ENCODE peak calls at places on chromosomes 2 and 18, in ten cellular contexts. P is cardiac septum, F is BJ, H is Daoy, K is left ventricle myocardium inferior, Y is AG08395, L is occipital lobe, A is MM.1S, O is amygdala, M is HS-27A. Z is an unnamed sample.

GRCh38 chr2:45793998-45794720 is 142.7 kb downstream of the PRKCE start:
- DNase-seq in P (no peak), F (no peak), H (no peak), K (no peak), Y (peak), L (no peak), A (no peak), O (no peak), M (no peak), Z (no peak)

GRCh38 chr2:2328847-2329246 is 2.2 kb downstream of the MYT1L start:
- DNase-seq in P (no peak), F (no peak), H (peak), K (no peak), Y (no peak), L (no peak), A (no peak), O (no peak), M (no peak), Z (no peak)

GRCh38 chr2:221502270-221502973 is 69.7 kb downstream of the EPHA4 start:
- DNase-seq in P (no peak), F (no peak), H (peak), K (no peak), Y (peak), L (no peak), A (no peak), O (no peak), M (no peak), Z (no peak)

GRCh38 chr2:240468300-240469238 is 33.1 kb downstream of the GPC1 start:
- DNase-seq in P (peak), F (no peak), H (peak), K (no peak), Y (no peak), L (no peak), A (no peak), O (no peak), M (no peak), Z (no peak)

GRCh38 chr2:215356948-215357461 is 45.1 kb downstream of the ATIC start:
- DNase-seq in P (no peak), F (no peak), H (no peak), K (no peak), Y (peak), L (no peak), A (no peak), O (no peak), M (no peak), Z (peak)

GRCh38 chr2:61775956-61776570 is 77.8 kb downstream of the FAM161A start:
- DNase-seq in P (no peak), F (no peak), H (no peak), K (no peak), Y (no peak), L (no peak), A (peak), O (no peak), M (no peak), Z (no peak)

GRCh38 chr18:72727776-72728175 is 140.0 kb downstream of the NETO1 start:
- DNase-seq in P (no peak), F (no peak), H (peak), K (no peak), Y (no peak), L (no peak), A (no peak), O (no peak), M (no peak), Z (no peak)

GRCh38 chr2:191582355-191582754 is 95.6 kb upstream of the NABP1 start:
- DNase-seq in P (no peak), F (peak), H (peak), K (no peak), Y (peak), L (no peak), A (no peak), O (no peak), M (no peak), Z (no peak)

GRCh38 chr2:121303531-121304263 is 18.7 kb upstream of the TFCP2L1 start:
- DNase-seq in P (peak), F (no peak), H (no peak), K (no peak), Y (no peak), L (no peak), A (no peak), O (no peak), M (no peak), Z (no peak)

GRCh38 chr18:43665239-43665788 is 388.0 kb upstream of the SYT4 start:
- DNase-seq in P (no peak), F (peak), H (no peak), K (no peak), Y (peak), L (no peak), A (no peak), O (no peak), M (peak), Z (peak)

GRCh38 chr2:20868377-20868776 is 45.5 kb upstream of the LDAH start:
- DNase-seq in P (no peak), F (no peak), H (no peak), K (no peak), Y (no peak), L (no peak), A (peak), O (no peak), M (no peak), Z (no peak)

GRCh38 chr2:160942505-160943125 is 217.6 kb upstream of the TANK start:
- DNase-seq in P (no peak), F (no peak), H (no peak), K (no peak), Y (no peak), L (no peak), A (no peak), O (no peak), M (no peak), Z (no peak)

GRCh38 chr2:70793450-70793849 is 3.0 kb upstream of the FIGLA start:
- DNase-seq in P (no peak), F (no peak), H (no peak), K (no peak), Y (no peak), L (no peak), A (no peak), O (no peak), M (no peak), Z (no peak)

GRCh38 chr2:2777213-2777612 is 446.1 kb upstream of the MYT1L start:
- DNase-seq in P (no peak), F (no peak), H (no peak), K (no peak), Y (no peak), L (no peak), A (no peak), O (no peak), M (no peak), Z (no peak)

GRCh38 chr2:217451634-217452033 is 551.2 kb downstream of the TNS1 start:
- DNase-seq in P (no peak), F (no peak), H (peak), K (no peak), Y (peak), L (no peak), A (no peak), O (no peak), M (no peak), Z (peak)

GRCh38 chr2:74502720-74503505 is 3.5 kb upstream of the LBX2 start:
- DNase-seq in P (peak), F (no peak), H (peak), K (peak), Y (peak), L (no peak), A (peak), O (no peak), M (peak), Z (peak)

GRCh38 chr2:112583497-112584133 is 794 bp upstream of the CHCHD5 start:
- DNase-seq in P (no peak), F (no peak), H (no peak), K (no peak), Y (no peak), L (no peak), A (peak), O (no peak), M (no peak), Z (no peak)

GRCh38 chr2:197599285-197599965 is 76.0 kb downstream of the RFTN2 start:
- DNase-seq in P (no peak), F (no peak), H (peak), K (no peak), Y (peak), L (no peak), A (peak), O (no peak), M (no peak), Z (peak)

GRCh38 chr2:166372046-166372445 is 3.7 kb downstream of the SCN9A start:
- DNase-seq in P (no peak), F (no peak), H (no peak), K (no peak), Y (no peak), L (no peak), A (no peak), O (no peak), M (peak), Z (no peak)

GRCh38 chr2:109447811-109448210 is 166.0 kb downstream of the SEPTIN10 start:
- DNase-seq in P (no peak), F (no peak), H (no peak), K (no peak), Y (no peak), L (peak), A (no peak), O (peak), M (no peak), Z (no peak)

GRCh38 chr2:67268806-67269205 is 128.3 kb upstream of the ETAA1 start:
- DNase-seq in P (no peak), F (no peak), H (peak), K (no peak), Y (peak), L (no peak), A (no peak), O (no peak), M (peak), Z (no peak)

GRCh38 chr2:75892490-75892889 is 181.8 kb upstream of the GCFC2 start:
- DNase-seq in P (no peak), F (no peak), H (no peak), K (no peak), Y (no peak), L (no peak), A (no peak), O (no peak), M (no peak), Z (no peak)

GRCh38 chr2:144324446-144325045 is 195.4 kb downstream of the ZEB2 start:
- DNase-seq in P (no peak), F (no peak), H (no peak), K (no peak), Y (no peak), L (no peak), A (no peak), O (no peak), M (no peak), Z (no peak)

GRCh38 chr18:68997845-68998244 is 200.0 kb downstream of the CCDC102B start:
- DNase-seq in P (no peak), F (no peak), H (no peak), K (no peak), Y (no peak), L (no peak), A (no peak), O (no peak), M (no peak), Z (no peak)

GRCh38 chr2:116719841-116720240 is 1094.7 kb upstream of the DDX18 start:
- DNase-seq in P (no peak), F (no peak), H (peak), K (no peak), Y (no peak), L (no peak), A (no peak), O (no peak), M (no peak), Z (no peak)

GRCh38 chr2:164779383-164780057 is 62.1 kb downstream of the COBLL1 start:
- DNase-seq in P (no peak), F (no peak), H (no peak), K (peak), Y (no peak), L (no peak), A (no peak), O (no peak), M (no peak), Z (no peak)

GRCh38 chr2:108643450-108643849 is 75.8 kb upstream of the RANBP2 start:
- DNase-seq in P (no peak), F (no peak), H (no peak), K (no peak), Y (no peak), L (no peak), A (no peak), O (no peak), M (no peak), Z (no peak)

GRCh38 chr2:173644146-173644545 is 289.5 kb downstream of the CDCA7 start:
- DNase-seq in P (no peak), F (no peak), H (peak), K (no peak), Y (peak), L (no peak), A (no peak), O (no peak), M (no peak), Z (no peak)